ENCODE peak calls at places on chromosomes 11 and 22, in ten cellular contexts. R is GM19239; U is stimulated activated CD4-positive, alpha-beta T cell treated with anti-CD3 and anti-CD28 coated beads, Interleukin-4, amount 100 ng/mL, for 48 hours; C is GM10248; V is activated naive CD4-positive, alpha-beta T cell treated with anti-CD3 and anti-CD28 coated beads for 36 hours; N is COR-L47; H is ACHN; K is AG08395; I is neural progenitor cell; S is left colon. E is an unnamed sample.

GRCh38 chr11:76605338-76606074 is 65.0 kb downstream of the LRRC32 start:
- DNase-seq in C (no peak), H (no peak), I (no peak), K (no peak), R (no peak), U (no peak), N (no peak), V (no peak), S (no peak), E (no peak)

GRCh38 chr11:121063728-121064127 is 37.3 kb upstream of the TECTA start:
- DNase-seq in U (no peak), I (peak), R (no peak), H (peak), K (peak), V (no peak), N (no peak), S (no peak), C (no peak), E (no peak)

GRCh38 chr11:114166389-114166788 is 106.9 kb downstream of the ZBTB16 start:
- DNase-seq in U (no peak), K (no peak), V (no peak), S (no peak), R (no peak), H (no peak), C (no peak), I (no peak), N (no peak), E (no peak)

GRCh38 chr11:6646631-6647281 is 8.9 kb downstream of the DCHS1 start:
- DNase-seq in C (peak), H (no peak), I (no peak), U (no peak), S (no peak), K (peak), R (peak), V (peak), N (no peak), E (peak)

GRCh38 chr11:492416-493226 is 14.4 kb downstream of the RNH1 start:
- DNase-seq in C (no peak), I (no peak), R (no peak), N (peak), S (no peak), K (no peak), U (no peak), H (no peak), V (no peak), E (peak)

GRCh38 chr11:131849485-131849884 is 479.1 kb downstream of the NTM start:
- DNase-seq in U (no peak), I (no peak), S (no peak), C (no peak), K (no peak), V (no peak), N (no peak), H (no peak), R (no peak), E (no peak)

GRCh38 chr11:64519541-64519940 is 71.5 kb upstream of the SLC22A12 start:
- DNase-seq in I (no peak), C (no peak), S (no peak), H (no peak), K (no peak), R (no peak), N (no peak), V (no peak), U (no peak), E (no peak)

GRCh38 chr11:120208777-120209176 is 2.1 kb upstream of the OAF start:
- DNase-seq in V (no peak), U (no peak), K (peak), R (no peak), C (no peak), I (no peak), H (no peak), N (peak), S (no peak), E (peak)

GRCh38 chr11:2395211-2395730 is 5.3 kb upstream of the TSSC4 start:
- DNase-seq in S (no peak), R (no peak), U (no peak), N (no peak), I (no peak), C (no peak), H (no peak), K (no peak), V (no peak), E (no peak)

GRCh38 chr22:27621671-27622070 is 179.9 kb downstream of the MN1 start:
- DNase-seq in N (no peak), S (no peak), I (no peak), K (no peak), C (no peak), R (no peak), U (no peak), H (no peak), V (no peak), E (no peak)

GRCh38 chr11:63573881-63574855 is 11.0 kb upstream of the PLAAT2 start:
- DNase-seq in R (no peak), K (peak), V (peak), N (no peak), I (no peak), S (peak), U (no peak), C (peak), H (peak), E (peak)

GRCh38 chr11:45777127-45777969 is 27.6 kb upstream of the SLC35C1 start:
- DNase-seq in R (no peak), I (no peak), N (no peak), U (no peak), C (no peak), S (no peak), H (no peak), K (no peak), V (no peak), E (no peak)

GRCh38 chr11:133821776-133822175 is 23.5 kb downstream of the SPATA19 start:
- DNase-seq in V (peak), I (peak), N (peak), H (peak), U (peak), C (peak), S (peak), R (peak), K (peak), E (no peak)

GRCh38 chr22:39690901-39691620 is 120.5 kb downstream of the CACNA1I start:
- DNase-seq in S (no peak), V (peak), I (peak), C (no peak), K (no peak), U (peak), R (no peak), H (no peak), N (peak), E (peak)